ENCODE peak calls at places on chromosomes 7 and 10, in eight cellular contexts. One of them, this sample, is unnamed.

GRCh38 chr10:124074471-124075109 is 18.8 kb downstream of the CHST15 start:
- DNase-seq in choroid plexus epithelial cell: peak
- DNase-seq in SK-N-SH: no peak
- DNase-seq in activated naive CD4-positive, alpha-beta T cell treated with Interleukin-2 at 50 U/mL for 16 hours: no peak
- DNase-seq in Caki2: no peak
- DNase-seq in neuronal stem cell: no peak
- DNase-seq in heart right ventricle: peak
- DNase-seq in GM12865: no peak
- DNase-seq in this sample: no peak

GRCh38 chr7:25565949-25566348 is 337.7 kb upstream of the NPVF start:
- DNase-seq in neuronal stem cell: peak
- DNase-seq in choroid plexus epithelial cell: peak
- DNase-seq in activated naive CD4-positive, alpha-beta T cell treated with Interleukin-2 at 50 U/mL for 16 hours: peak
- DNase-seq in GM12865: peak
- DNase-seq in heart right ventricle: peak
- DNase-seq in Caki2: peak
- DNase-seq in SK-N-SH: peak
- DNase-seq in this sample: peak

GRCh38 chr7:92135100-92135429 is 788 bp upstream of the CYP51A1 start:
- DNase-seq in heart right ventricle: no peak
- DNase-seq in choroid plexus epithelial cell: peak
- DNase-seq in Caki2: no peak
- DNase-seq in neuronal stem cell: no peak
- DNase-seq in activated naive CD4-positive, alpha-beta T cell treated with Interleukin-2 at 50 U/mL for 16 hours: no peak
- DNase-seq in SK-N-SH: peak
- DNase-seq in GM12865: peak
- DNase-seq in this sample: no peak

GRCh38 chr7:83936056-83936703 is 258.4 kb downstream of the SEMA3A start:
- DNase-seq in SK-N-SH: peak
- DNase-seq in neuronal stem cell: peak
- DNase-seq in activated naive CD4-positive, alpha-beta T cell treated with Interleukin-2 at 50 U/mL for 16 hours: peak
- DNase-seq in GM12865: peak
- DNase-seq in heart right ventricle: no peak
- DNase-seq in Caki2: peak
- DNase-seq in choroid plexus epithelial cell: peak
- DNase-seq in this sample: peak

GRCh38 chr10:81068446-81068845 is 530.7 kb downstream of the SH2D4B start:
- DNase-seq in activated naive CD4-positive, alpha-beta T cell treated with Interleukin-2 at 50 U/mL for 16 hours: no peak
- DNase-seq in choroid plexus epithelial cell: no peak
- DNase-seq in heart right ventricle: no peak
- DNase-seq in Caki2: no peak
- DNase-seq in GM12865: no peak
- DNase-seq in neuronal stem cell: no peak
- DNase-seq in SK-N-SH: no peak
- DNase-seq in this sample: no peak

GRCh38 chr10:514137-514671 is 175.3 kb downstream of the DIP2C start:
- DNase-seq in SK-N-SH: no peak
- DNase-seq in GM12865: peak
- DNase-seq in activated naive CD4-positive, alpha-beta T cell treated with Interleukin-2 at 50 U/mL for 16 hours: no peak
- DNase-seq in neuronal stem cell: no peak
- DNase-seq in heart right ventricle: no peak
- DNase-seq in Caki2: no peak
- DNase-seq in choroid plexus epithelial cell: no peak
- DNase-seq in this sample: no peak

GRCh38 chr10:46247808-46248569 is 38.8 kb upstream of the ANTXRL start:
- DNase-seq in Caki2: no peak
- DNase-seq in heart right ventricle: peak
- DNase-seq in SK-N-SH: peak
- DNase-seq in choroid plexus epithelial cell: no peak
- DNase-seq in GM12865: no peak
- DNase-seq in neuronal stem cell: no peak
- DNase-seq in activated naive CD4-positive, alpha-beta T cell treated with Interleukin-2 at 50 U/mL for 16 hours: peak
- DNase-seq in this sample: no peak

GRCh38 chr10:132722391-132722790 is 63.6 kb downstream of the NKX6-2 start:
- DNase-seq in heart right ventricle: no peak
- DNase-seq in SK-N-SH: no peak
- DNase-seq in GM12865: no peak
- DNase-seq in Caki2: no peak
- DNase-seq in choroid plexus epithelial cell: peak
- DNase-seq in neuronal stem cell: no peak
- DNase-seq in activated naive CD4-positive, alpha-beta T cell treated with Interleukin-2 at 50 U/mL for 16 hours: no peak
- DNase-seq in this sample: no peak

GRCh38 chr10:60666221-60666620 is 112.1 kb upstream of the CDK1 start:
- DNase-seq in neuronal stem cell: no peak
- DNase-seq in Caki2: no peak
- DNase-seq in GM12865: no peak
- DNase-seq in SK-N-SH: no peak
- DNase-seq in choroid plexus epithelial cell: peak
- DNase-seq in activated naive CD4-positive, alpha-beta T cell treated with Interleukin-2 at 50 U/mL for 16 hours: peak
- DNase-seq in heart right ventricle: no peak
- DNase-seq in this sample: no peak

GRCh38 chr10:21516270-21517131 is 9.0 kb downstream of the SKIDA1 start:
- DNase-seq in heart right ventricle: peak
- DNase-seq in SK-N-SH: peak
- DNase-seq in GM12865: peak
- DNase-seq in activated naive CD4-positive, alpha-beta T cell treated with Interleukin-2 at 50 U/mL for 16 hours: peak
- DNase-seq in neuronal stem cell: no peak
- DNase-seq in Caki2: peak
- DNase-seq in choroid plexus epithelial cell: peak
- DNase-seq in this sample: no peak

GRCh38 chr10:116972136-116972535 is 32.9 kb downstream of the SHTN1 start:
- DNase-seq in neuronal stem cell: no peak
- DNase-seq in choroid plexus epithelial cell: no peak
- DNase-seq in GM12865: no peak
- DNase-seq in heart right ventricle: no peak
- DNase-seq in Caki2: no peak
- DNase-seq in activated naive CD4-positive, alpha-beta T cell treated with Interleukin-2 at 50 U/mL for 16 hours: no peak
- DNase-seq in SK-N-SH: no peak
- DNase-seq in this sample: no peak

GRCh38 chr10:120979435-120980315 is 128.5 kb downstream of the WDR11 start:
- DNase-seq in neuronal stem cell: peak
- DNase-seq in heart right ventricle: no peak
- DNase-seq in SK-N-SH: peak
- DNase-seq in choroid plexus epithelial cell: peak
- DNase-seq in Caki2: peak
- DNase-seq in activated naive CD4-positive, alpha-beta T cell treated with Interleukin-2 at 50 U/mL for 16 hours: peak
- DNase-seq in GM12865: no peak
- DNase-seq in this sample: no peak

GRCh38 chr10:90959826-90960225 is 38.9 kb upstream of the ANKRD1 start:
- DNase-seq in SK-N-SH: no peak
- DNase-seq in neuronal stem cell: no peak
- DNase-seq in activated naive CD4-positive, alpha-beta T cell treated with Interleukin-2 at 50 U/mL for 16 hours: no peak
- DNase-seq in Caki2: peak
- DNase-seq in choroid plexus epithelial cell: peak
- DNase-seq in GM12865: no peak
- DNase-seq in heart right ventricle: no peak
- DNase-seq in this sample: no peak

GRCh38 chr10:17059197-17059688 is 70.4 kb downstream of the CUBN start:
- DNase-seq in neuronal stem cell: no peak
- DNase-seq in activated naive CD4-positive, alpha-beta T cell treated with Interleukin-2 at 50 U/mL for 16 hours: no peak
- DNase-seq in SK-N-SH: no peak
- DNase-seq in GM12865: no peak
- DNase-seq in choroid plexus epithelial cell: peak
- DNase-seq in Caki2: peak
- DNase-seq in heart right ventricle: no peak
- DNase-seq in this sample: peak

GRCh38 chr10:130857631-130858295 is 453.8 kb downstream of the TCERG1L start:
- DNase-seq in SK-N-SH: no peak
- DNase-seq in activated naive CD4-positive, alpha-beta T cell treated with Interleukin-2 at 50 U/mL for 16 hours: no peak
- DNase-seq in neuronal stem cell: no peak
- DNase-seq in GM12865: no peak
- DNase-seq in Caki2: no peak
- DNase-seq in heart right ventricle: no peak
- DNase-seq in choroid plexus epithelial cell: no peak
- DNase-seq in this sample: no peak

GRCh38 chr10:50398383-50398782 is 147.1 kb upstream of the ASAH2 start:
- DNase-seq in activated naive CD4-positive, alpha-beta T cell treated with Interleukin-2 at 50 U/mL for 16 hours: no peak
- DNase-seq in GM12865: no peak
- DNase-seq in choroid plexus epithelial cell: peak
- DNase-seq in heart right ventricle: no peak
- DNase-seq in SK-N-SH: no peak
- DNase-seq in neuronal stem cell: no peak
- DNase-seq in Caki2: no peak
- DNase-seq in this sample: no peak

GRCh38 chr7:148884299-148885022 is 370 bp upstream of the EZH2 start:
- DNase-seq in choroid plexus epithelial cell: peak
- DNase-seq in GM12865: peak
- DNase-seq in SK-N-SH: peak
- DNase-seq in activated naive CD4-positive, alpha-beta T cell treated with Interleukin-2 at 50 U/mL for 16 hours: peak
- DNase-seq in heart right ventricle: peak
- DNase-seq in Caki2: peak
- DNase-seq in neuronal stem cell: peak
- DNase-seq in this sample: peak

GRCh38 chr7:107007004-107007891 is 37.3 kb upstream of the PRKAR2B start:
- DNase-seq in SK-N-SH: no peak
- DNase-seq in neuronal stem cell: no peak
- DNase-seq in activated naive CD4-positive, alpha-beta T cell treated with Interleukin-2 at 50 U/mL for 16 hours: no peak
- DNase-seq in GM12865: no peak
- DNase-seq in Caki2: no peak
- DNase-seq in heart right ventricle: no peak
- DNase-seq in choroid plexus epithelial cell: no peak
- DNase-seq in this sample: no peak

GRCh38 chr7:102279537-102280400 is 6.9 kb upstream of the SH2B2 start:
- DNase-seq in heart right ventricle: peak
- DNase-seq in GM12865: peak
- DNase-seq in Caki2: peak
- DNase-seq in SK-N-SH: peak
- DNase-seq in choroid plexus epithelial cell: peak
- DNase-seq in activated naive CD4-positive, alpha-beta T cell treated with Interleukin-2 at 50 U/mL for 16 hours: peak
- DNase-seq in neuronal stem cell: peak
- DNase-seq in this sample: peak

GRCh38 chr7:35875292-35875691 is 74.4 kb downstream of the SEPTIN7 start:
- DNase-seq in SK-N-SH: no peak
- DNase-seq in GM12865: no peak
- DNase-seq in neuronal stem cell: no peak
- DNase-seq in heart right ventricle: no peak
- DNase-seq in Caki2: no peak
- DNase-seq in activated naive CD4-positive, alpha-beta T cell treated with Interleukin-2 at 50 U/mL for 16 hours: no peak
- DNase-seq in choroid plexus epithelial cell: peak
- DNase-seq in this sample: no peak

GRCh38 chr7:66211429-66211828 is 6.3 kb downstream of the TPST1 start:
- DNase-seq in Caki2: no peak
- DNase-seq in SK-N-SH: no peak
- DNase-seq in heart right ventricle: no peak
- DNase-seq in choroid plexus epithelial cell: peak
- DNase-seq in GM12865: no peak
- DNase-seq in neuronal stem cell: no peak
- DNase-seq in activated naive CD4-positive, alpha-beta T cell treated with Interleukin-2 at 50 U/mL for 16 hours: no peak
- DNase-seq in this sample: no peak

GRCh38 chr7:142696456-142697179 is 52.7 kb upstream of the PRSS1 start:
- DNase-seq in Caki2: no peak
- DNase-seq in heart right ventricle: no peak
- DNase-seq in GM12865: no peak
- DNase-seq in SK-N-SH: no peak
- DNase-seq in neuronal stem cell: no peak
- DNase-seq in choroid plexus epithelial cell: no peak
- DNase-seq in activated naive CD4-positive, alpha-beta T cell treated with Interleukin-2 at 50 U/mL for 16 hours: no peak
- DNase-seq in this sample: no peak

GRCh38 chr10:13816195-13816926 is 229.6 kb downstream of the PRPF18 start:
- DNase-seq in GM12865: peak
- DNase-seq in SK-N-SH: no peak
- DNase-seq in Caki2: no peak
- DNase-seq in activated naive CD4-positive, alpha-beta T cell treated with Interleukin-2 at 50 U/mL for 16 hours: no peak
- DNase-seq in neuronal stem cell: no peak
- DNase-seq in heart right ventricle: peak
- DNase-seq in choroid plexus epithelial cell: peak
- DNase-seq in this sample: no peak